ENCODE peak calls at places on chromosomes 6 and 20, in seven cellular contexts. One of them, this sample, is unnamed.

GRCh38 chr6:158894192-158894591 is 75.0 kb upstream of the EZR start:
- DNase-seq in SK-N-SH: no peak
- DNase-seq in HCT116: peak
- DNase-seq in GM12878: no peak
- DNase-seq in K562: no peak
- DNase-seq in H1: no peak
- DNase-seq in HepG2: no peak
- DNase-seq in this sample: peak

GRCh38 chr6:1479095-1479494 is 89.7 kb downstream of the FOXF2 start:
- DNase-seq in SK-N-SH: no peak
- DNase-seq in HCT116: no peak
- DNase-seq in GM12878: no peak
- DNase-seq in K562: no peak
- DNase-seq in H1: no peak
- DNase-seq in HepG2: no peak
- DNase-seq in this sample: no peak

GRCh38 chr6:150079604-150080003 is 10.7 kb upstream of the ULBP3 start:
- DNase-seq in SK-N-SH: no peak
- DNase-seq in HCT116: no peak
- DNase-seq in GM12878: no peak
- DNase-seq in K562: no peak
- DNase-seq in H1: no peak
- DNase-seq in HepG2: no peak
- DNase-seq in this sample: no peak

GRCh38 chr6:139568956-139569538 is 194.6 kb upstream of the CITED2 start:
- DNase-seq in SK-N-SH: peak
- DNase-seq in HCT116: no peak
- DNase-seq in GM12878: no peak
- DNase-seq in K562: no peak
- DNase-seq in H1: no peak
- DNase-seq in HepG2: no peak
- DNase-seq in this sample: no peak

GRCh38 chr20:23097636-23098580 is 11.8 kb upstream of the CD93 start:
- DNase-seq in SK-N-SH: no peak
- DNase-seq in HCT116: no peak
- DNase-seq in GM12878: no peak
- DNase-seq in K562: no peak
- DNase-seq in H1: no peak
- DNase-seq in HepG2: no peak
- DNase-seq in this sample: no peak

GRCh38 chr6:112990971-112991370 is 643.8 kb downstream of the RFPL4B start:
- DNase-seq in SK-N-SH: no peak
- DNase-seq in HCT116: no peak
- DNase-seq in GM12878: no peak
- DNase-seq in K562: no peak
- DNase-seq in H1: no peak
- DNase-seq in HepG2: no peak
- DNase-seq in this sample: no peak

GRCh38 chr20:54356726-54357235 is 118.6 kb upstream of the DOK5 start:
- DNase-seq in SK-N-SH: no peak
- DNase-seq in HCT116: no peak
- DNase-seq in GM12878: no peak
- DNase-seq in K562: no peak
- DNase-seq in H1: no peak
- DNase-seq in HepG2: no peak
- DNase-seq in this sample: no peak

GRCh38 chr6:154447929-154448328 is 62.6 kb downstream of the CNKSR3 start:
- DNase-seq in SK-N-SH: peak
- DNase-seq in HCT116: no peak
- DNase-seq in GM12878: no peak
- DNase-seq in K562: no peak
- DNase-seq in H1: no peak
- DNase-seq in HepG2: no peak
- DNase-seq in this sample: no peak

GRCh38 chr6:19759117-19759880 is 77.9 kb upstream of the ID4 start:
- DNase-seq in SK-N-SH: no peak
- DNase-seq in HCT116: no peak
- DNase-seq in GM12878: no peak
- DNase-seq in K562: no peak
- DNase-seq in H1: no peak
- DNase-seq in HepG2: no peak
- DNase-seq in this sample: no peak

GRCh38 chr6:142728367-142728766 is 216.6 kb downstream of the HIVEP2 start:
- DNase-seq in SK-N-SH: no peak
- DNase-seq in HCT116: no peak
- DNase-seq in GM12878: no peak
- DNase-seq in K562: no peak
- DNase-seq in H1: no peak
- DNase-seq in HepG2: no peak
- DNase-seq in this sample: no peak

GRCh38 chr20:36062799-36063198 is 91.7 kb upstream of the EPB41L1 start:
- DNase-seq in SK-N-SH: no peak
- DNase-seq in HCT116: no peak
- DNase-seq in GM12878: no peak
- DNase-seq in K562: peak
- DNase-seq in H1: no peak
- DNase-seq in HepG2: no peak
- DNase-seq in this sample: peak

GRCh38 chr6:18155864-18156396 is 708 bp downstream of the KDM1B start:
- DNase-seq in SK-N-SH: peak
- DNase-seq in HCT116: peak
- DNase-seq in GM12878: peak
- DNase-seq in K562: peak
- DNase-seq in H1: peak
- DNase-seq in HepG2: peak
- DNase-seq in this sample: peak

GRCh38 chr6:16001158-16001557 is 127.7 kb upstream of the MYLIP start:
- DNase-seq in SK-N-SH: no peak
- DNase-seq in HCT116: no peak
- DNase-seq in GM12878: no peak
- DNase-seq in K562: peak
- DNase-seq in H1: no peak
- DNase-seq in HepG2: no peak
- DNase-seq in this sample: no peak

GRCh38 chr6:4388675-4389074 is 253.3 kb upstream of the ECI2 start:
- DNase-seq in SK-N-SH: no peak
- DNase-seq in HCT116: no peak
- DNase-seq in GM12878: no peak
- DNase-seq in K562: no peak
- DNase-seq in H1: peak
- DNase-seq in HepG2: no peak
- DNase-seq in this sample: no peak

GRCh38 chr6:32393660-32394420 is 13.1 kb downstream of the BTNL2 start:
- DNase-seq in SK-N-SH: no peak
- DNase-seq in HCT116: no peak
- DNase-seq in GM12878: no peak
- DNase-seq in K562: no peak
- DNase-seq in H1: no peak
- DNase-seq in HepG2: no peak
- DNase-seq in this sample: no peak

GRCh38 chr6:146857960-146858308 is 259.2 kb downstream of the ADGB start:
- DNase-seq in SK-N-SH: peak
- DNase-seq in HCT116: no peak
- DNase-seq in GM12878: no peak
- DNase-seq in K562: peak
- DNase-seq in H1: peak
- DNase-seq in HepG2: no peak
- DNase-seq in this sample: no peak

GRCh38 chr6:5025911-5026819 is 22.3 kb upstream of the RPP40 start:
- DNase-seq in SK-N-SH: peak
- DNase-seq in HCT116: no peak
- DNase-seq in GM12878: no peak
- DNase-seq in K562: peak
- DNase-seq in H1: peak
- DNase-seq in HepG2: peak
- DNase-seq in this sample: no peak

GRCh38 chr6:141956046-141956761 is 176.5 kb upstream of the GJE1 start:
- DNase-seq in SK-N-SH: no peak
- DNase-seq in HCT116: no peak
- DNase-seq in GM12878: no peak
- DNase-seq in K562: no peak
- DNase-seq in H1: no peak
- DNase-seq in HepG2: no peak
- DNase-seq in this sample: no peak

GRCh38 chr20:62449951-62450815 is 22.8 kb upstream of the RBBP8NL start:
- DNase-seq in SK-N-SH: peak
- DNase-seq in HCT116: no peak
- DNase-seq in GM12878: no peak
- DNase-seq in K562: no peak
- DNase-seq in H1: no peak
- DNase-seq in HepG2: no peak
- DNase-seq in this sample: peak

GRCh38 chr6:43242908-43243648 is at the start of gene TTBK1:
- DNase-seq in SK-N-SH: peak
- DNase-seq in HCT116: no peak
- DNase-seq in GM12878: no peak
- DNase-seq in K562: peak
- DNase-seq in H1: peak
- DNase-seq in HepG2: no peak
- DNase-seq in this sample: no peak

GRCh38 chr6:99746261-99746895 is 139.7 kb downstream of the PRDM13 start:
- DNase-seq in SK-N-SH: peak
- DNase-seq in HCT116: peak
- DNase-seq in GM12878: peak
- DNase-seq in K562: peak
- DNase-seq in H1: peak
- DNase-seq in HepG2: peak
- DNase-seq in this sample: peak

GRCh38 chr6:38503940-38504682 is 135.6 kb downstream of the BTBD9 start:
- DNase-seq in SK-N-SH: no peak
- DNase-seq in HCT116: no peak
- DNase-seq in GM12878: no peak
- DNase-seq in K562: no peak
- DNase-seq in H1: no peak
- DNase-seq in HepG2: no peak
- DNase-seq in this sample: no peak

GRCh38 chr6:71676298-71676697 is 210.1 kb upstream of the RIMS1 start:
- DNase-seq in SK-N-SH: no peak
- DNase-seq in HCT116: no peak
- DNase-seq in GM12878: no peak
- DNase-seq in K562: no peak
- DNase-seq in H1: no peak
- DNase-seq in HepG2: no peak
- DNase-seq in this sample: no peak

GRCh38 chr20:56362833-56363413 is 4.1 kb downstream of the FAM210B start:
- DNase-seq in SK-N-SH: no peak
- DNase-seq in HCT116: no peak
- DNase-seq in GM12878: no peak
- DNase-seq in K562: peak
- DNase-seq in H1: no peak
- DNase-seq in HepG2: no peak
- DNase-seq in this sample: no peak
- TF ChIP-seq JUND in SK-N-SH: no peak
- TF ChIP-seq JUND in HCT116: no peak
- TF ChIP-seq JUND in GM12878: no peak
- TF ChIP-seq JUND in K562: peak
- TF ChIP-seq JUND in H1: no peak
- TF ChIP-seq JUND in HepG2: no peak
- TF ChIP-seq JUND in this sample: no peak

GRCh38 chr6:151285121-151285520 is 45.4 kb downstream of the AKAP12 start:
- DNase-seq in SK-N-SH: no peak
- DNase-seq in HCT116: no peak
- DNase-seq in GM12878: no peak
- DNase-seq in K562: no peak
- DNase-seq in H1: no peak
- DNase-seq in HepG2: no peak
- DNase-seq in this sample: no peak

GRCh38 chr6:151286192-151286591 is 46.4 kb downstream of the AKAP12 start:
- DNase-seq in SK-N-SH: no peak
- DNase-seq in HCT116: no peak
- DNase-seq in GM12878: no peak
- DNase-seq in K562: no peak
- DNase-seq in H1: no peak
- DNase-seq in HepG2: no peak
- DNase-seq in this sample: no peak

GRCh38 chr6:151284012-151284411 is 44.2 kb downstream of the AKAP12 start:
- DNase-seq in SK-N-SH: no peak
- DNase-seq in HCT116: no peak
- DNase-seq in GM12878: no peak
- DNase-seq in K562: no peak
- DNase-seq in H1: no peak
- DNase-seq in HepG2: no peak
- DNase-seq in this sample: no peak

GRCh38 chr6:151288711-151289398 is 49.1 kb downstream of the AKAP12 start:
- DNase-seq in SK-N-SH: peak
- DNase-seq in HCT116: no peak
- DNase-seq in GM12878: no peak
- DNase-seq in K562: no peak
- DNase-seq in H1: no peak
- DNase-seq in HepG2: no peak
- DNase-seq in this sample: no peak

GRCh38 chr6:151284431-151285060 is 44.8 kb downstream of the AKAP12 start:
- DNase-seq in SK-N-SH: no peak
- DNase-seq in HCT116: no peak
- DNase-seq in GM12878: no peak
- DNase-seq in K562: no peak
- DNase-seq in H1: no peak
- DNase-seq in HepG2: no peak
- DNase-seq in this sample: no peak
- TF ChIP-seq JUND in SK-N-SH: no peak
- TF ChIP-seq JUND in HCT116: no peak
- TF ChIP-seq JUND in GM12878: no peak
- TF ChIP-seq JUND in K562: no peak
- TF ChIP-seq JUND in H1: no peak
- TF ChIP-seq JUND in HepG2: no peak
- TF ChIP-seq JUND in this sample: no peak

GRCh38 chr20:25532971-25533391 is 52.4 kb downstream of the NINL start:
- DNase-seq in SK-N-SH: no peak
- DNase-seq in HCT116: no peak
- DNase-seq in GM12878: no peak
- DNase-seq in K562: no peak
- DNase-seq in H1: no peak
- DNase-seq in HepG2: no peak
- DNase-seq in this sample: no peak
- TF ChIP-seq JUND in SK-N-SH: no peak
- TF ChIP-seq JUND in HCT116: no peak
- TF ChIP-seq JUND in GM12878: no peak
- TF ChIP-seq JUND in K562: no peak
- TF ChIP-seq JUND in H1: no peak
- TF ChIP-seq JUND in HepG2: no peak
- TF ChIP-seq JUND in this sample: no peak

DNA sequence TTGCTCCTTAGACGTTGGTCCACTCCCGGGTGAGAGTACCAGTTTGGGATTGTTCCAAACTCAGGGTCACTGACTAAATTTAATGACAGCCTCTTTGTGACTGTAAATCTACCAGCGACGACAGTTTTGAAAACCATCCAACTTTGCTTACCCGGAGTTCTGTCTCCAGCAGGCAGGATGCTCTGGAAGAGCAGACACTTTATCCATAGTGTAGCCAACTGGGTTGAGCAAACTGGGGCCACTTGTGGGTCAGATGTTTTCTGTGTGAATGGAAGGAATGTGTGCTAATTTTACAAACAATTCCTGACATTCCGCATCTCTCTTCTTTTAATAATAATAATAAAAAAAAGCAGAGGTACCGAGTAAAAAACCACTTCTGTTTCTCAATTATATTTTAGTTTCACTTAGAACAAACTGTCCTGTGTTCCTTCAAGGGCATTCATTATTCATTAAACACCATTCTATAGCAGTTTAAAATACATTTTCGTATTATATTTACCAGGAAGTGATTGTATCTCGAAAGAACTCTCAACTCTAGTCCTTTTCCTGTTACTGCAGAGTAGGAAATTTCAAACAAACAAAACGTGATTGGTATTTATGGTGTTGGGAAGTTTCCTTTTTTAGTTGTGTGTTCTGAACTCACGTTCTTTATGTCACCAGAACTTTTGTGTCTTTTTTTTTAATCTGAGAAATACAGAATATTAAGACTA is 139.7 kb upstream of the BTBD3 start:
- DNase-seq in SK-N-SH: peak
- DNase-seq in HCT116: no peak
- DNase-seq in GM12878: no peak
- DNase-seq in K562: no peak
- DNase-seq in H1: no peak
- DNase-seq in HepG2: no peak
- DNase-seq in this sample: no peak
- TF ChIP-seq JUND in SK-N-SH: no peak
- TF ChIP-seq JUND in HCT116: no peak
- TF ChIP-seq JUND in GM12878: no peak
- TF ChIP-seq JUND in K562: no peak
- TF ChIP-seq JUND in H1: no peak
- TF ChIP-seq JUND in HepG2: no peak
- TF ChIP-seq JUND in this sample: no peak